ENCODE peak calls at places on chromosomes 2 and 18, in six cellular contexts. L is SK-N-SH, G is transverse colon, N is ovary, K is upper lobe of left lung, B is A549. J is an unnamed sample.

GRCh38 chr2:21404827-21405625 is 281.3 kb downstream of the TDRD15 start:
- DNase-seq in L (no peak), G (no peak), N (no peak), K (no peak), B (no peak), J (no peak)

GRCh38 chr2:71453404-71454220 is at the start of gene DYSF:
- DNase-seq in L (peak), G (peak), N (no peak), K (peak), B (no peak), J (peak)

GRCh38 chr2:120596191-120596781 is 139.4 kb upstream of the GLI2 start:
- DNase-seq in L (peak), G (no peak), N (no peak), K (no peak), B (no peak), J (no peak)

GRCh38 chr18:74665346-74665745 is 67.7 kb downstream of the ZNF407 start:
- DNase-seq in L (no peak), G (no peak), N (no peak), K (no peak), B (no peak), J (no peak)

GRCh38 chr2:42840141-42840540 is 47.8 kb upstream of the HAAO start:
- DNase-seq in L (no peak), G (no peak), N (no peak), K (peak), B (no peak), J (no peak)

GRCh38 chr2:70790079-70790963 is at the start of gene FIGLA:
- DNase-seq in L (peak), G (no peak), N (no peak), K (no peak), B (no peak), J (no peak)

GRCh38 chr18:75624836-75625235 is 197.3 kb upstream of the SMIM21 start:
- DNase-seq in L (no peak), G (no peak), N (no peak), K (no peak), B (no peak), J (no peak)

GRCh38 chr2:152558174-152559091 is 158.8 kb downstream of the PRPF40A start:
- DNase-seq in L (no peak), G (no peak), N (no peak), K (no peak), B (no peak), J (no peak)

GRCh38 chr2:111694690-111695089 is 189.3 kb downstream of the ANAPC1 start:
- DNase-seq in L (no peak), G (no peak), N (no peak), K (no peak), B (no peak), J (peak)

GRCh38 chr2:20823917-20824316 is 1.0 kb upstream of the LDAH start:
- DNase-seq in L (no peak), G (no peak), N (no peak), K (no peak), B (no peak), J (no peak)

GRCh38 chr2:207724113-207724512 is 12.7 kb downstream of the CCNYL1 start:
- DNase-seq in L (no peak), G (no peak), N (no peak), K (no peak), B (no peak), J (no peak)
- TF ChIP-seq EP300 in L (no peak), G (no peak), N (no peak), K (no peak), B (no peak), J (no peak)

GRCh38 chr18:50928551-50928950 is 39.3 kb upstream of the ELAC1 start:
- DNase-seq in L (no peak), G (no peak), N (no peak), K (no peak), B (no peak), J (no peak)
- TF ChIP-seq EP300 in L (no peak), G (no peak), N (no peak), K (no peak), B (no peak), J (no peak)

DNA sequence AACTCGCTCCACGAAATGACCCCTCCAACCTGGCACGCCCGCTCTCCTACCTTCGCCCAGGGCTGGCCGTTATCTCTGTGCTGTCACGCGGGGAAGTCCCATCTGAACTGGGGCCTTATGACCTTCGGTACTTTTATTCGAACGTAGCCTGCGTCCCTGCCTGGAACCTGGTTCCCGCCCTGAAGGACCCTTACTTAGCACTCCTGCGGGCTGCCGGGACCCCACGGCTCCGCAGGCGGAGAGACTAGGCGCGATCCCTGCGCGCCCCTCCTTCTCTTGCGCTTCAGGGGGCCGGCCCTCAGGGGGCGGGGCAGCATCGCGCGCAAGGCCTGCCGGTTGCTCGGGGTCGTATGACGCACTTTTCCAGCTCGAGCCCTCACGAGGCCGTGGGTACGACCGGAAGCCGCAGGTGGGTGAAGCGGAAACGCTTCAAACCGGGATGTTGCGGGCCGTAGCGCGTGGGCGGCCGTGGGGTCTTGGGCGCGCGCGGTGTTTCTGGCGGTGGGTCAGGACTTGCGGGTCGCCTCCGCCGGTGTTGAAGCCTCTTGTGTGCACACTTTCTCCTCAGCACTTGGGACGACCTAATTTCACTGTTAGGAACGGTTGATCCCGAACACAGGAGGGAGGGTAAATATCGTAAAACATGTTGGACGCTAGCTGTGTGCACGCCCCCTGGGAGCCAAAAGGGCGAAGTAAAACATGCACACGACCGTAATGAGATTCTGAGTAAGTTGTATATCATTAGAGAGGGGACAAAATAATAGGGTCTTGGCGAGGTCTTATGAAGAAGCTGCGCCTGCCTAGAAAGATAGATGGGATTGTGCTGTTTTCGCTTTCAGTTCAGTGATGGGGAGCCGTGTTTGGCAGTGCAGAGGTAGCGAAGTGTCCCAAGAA is at the start of the genes LIPT1 and TSGA10:
- DNase-seq in L (peak), G (peak), N (peak), K (peak), B (peak), J (peak)
- TF ChIP-seq EP300 in L (no peak), G (peak), N (peak), K (peak), B (no peak), J (peak)

GRCh38 chr2:237434916-237435315 is 21.0 kb upstream of the COL6A3 start:
- DNase-seq in L (no peak), G (peak), N (no peak), K (no peak), B (no peak), J (no peak)
- TF ChIP-seq EP300 in L (no peak), G (no peak), N (no peak), K (no peak), B (no peak), J (no peak)

DNA sequence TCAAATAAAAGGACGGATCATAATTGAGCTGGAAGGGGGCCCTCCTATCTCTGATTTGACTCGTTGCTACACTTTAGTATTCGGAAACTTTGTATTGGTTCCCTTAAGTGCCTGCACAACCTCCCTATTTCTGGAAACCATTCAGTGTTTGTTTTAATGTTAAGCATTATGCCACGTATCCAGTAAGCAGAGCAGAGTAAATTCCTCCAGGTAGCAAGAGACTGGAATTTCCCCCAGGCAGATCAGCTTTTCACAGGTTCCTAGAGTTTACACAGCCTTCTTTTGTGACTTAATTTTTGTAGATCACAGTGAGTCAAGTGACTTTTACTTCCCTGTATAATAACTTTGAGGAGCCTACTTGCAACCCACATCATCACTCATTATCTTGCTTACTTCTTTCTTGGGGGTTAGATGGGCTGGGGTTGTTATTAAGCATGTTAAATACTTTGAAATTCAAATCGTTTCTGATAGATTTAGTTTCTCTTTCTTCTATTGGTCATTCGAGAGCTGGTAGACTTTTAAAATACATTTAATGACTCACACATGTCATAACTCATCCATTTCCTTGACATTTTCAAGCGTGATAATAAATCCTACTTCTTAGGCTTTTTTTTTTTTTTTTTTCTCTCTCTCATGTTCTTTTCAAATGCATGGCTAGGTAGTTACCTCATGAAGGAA is 219.2 kb downstream of the NEDD4L start:
- DNase-seq in L (no peak), G (no peak), N (no peak), K (no peak), B (peak), J (no peak)
- TF ChIP-seq EP300 in L (peak), G (no peak), N (no peak), K (peak), B (no peak), J (no peak)

J was measured in sigmoid colon.